ENCODE peak calls at places on chromosomes 2 and 18, in ten cellular contexts. One of them, this sample, is unnamed.

GRCh38 chr2:40369619-40370397 is 82.1 kb downstream of the SLC8A1 start:
- DNase-seq in fibroblast of mammary gland: peak; percentile 87
- DNase-seq in OCI-LY7: no peak
- DNase-seq in A549: no peak
- DNase-seq in dorsolateral prefrontal cortex: no peak
- DNase-seq in left ventricle myocardium inferior: no peak
- DNase-seq in foreskin fibroblast: peak; percentile 76
- DNase-seq in AG09309: no peak
- DNase-seq in NB4: peak; percentile 12
- DNase-seq in left lung: no peak
- DNase-seq in this sample: no peak

GRCh38 chr2:114222331-114222730 is 220.1 kb upstream of the DPP10 start:
- DNase-seq in fibroblast of mammary gland: no peak
- DNase-seq in dorsolateral prefrontal cortex: no peak
- DNase-seq in foreskin fibroblast: no peak
- DNase-seq in left ventricle myocardium inferior: no peak
- DNase-seq in OCI-LY7: no peak
- DNase-seq in A549: no peak
- DNase-seq in NB4: no peak
- DNase-seq in left lung: no peak
- DNase-seq in AG09309: no peak
- DNase-seq in this sample: no peak

GRCh38 chr2:39913648-39914456 is 134.8 kb upstream of the THUMPD2 start:
- DNase-seq in OCI-LY7: peak; percentile 85
- DNase-seq in dorsolateral prefrontal cortex: no peak
- DNase-seq in foreskin fibroblast: peak; percentile 88
- DNase-seq in left ventricle myocardium inferior: no peak
- DNase-seq in A549: peak; percentile 73
- DNase-seq in AG09309: peak; percentile 67
- DNase-seq in NB4: peak; percentile 77
- DNase-seq in fibroblast of mammary gland: peak; percentile 87
- DNase-seq in left lung: no peak
- DNase-seq in this sample: peak; percentile 15

GRCh38 chr2:217820904-217821303 is 181.9 kb downstream of the TNS1 start:
- DNase-seq in A549: no peak
- DNase-seq in AG09309: no peak
- DNase-seq in fibroblast of mammary gland: no peak
- DNase-seq in left ventricle myocardium inferior: no peak
- DNase-seq in foreskin fibroblast: no peak
- DNase-seq in NB4: no peak
- DNase-seq in OCI-LY7: no peak
- DNase-seq in dorsolateral prefrontal cortex: no peak
- DNase-seq in left lung: peak; percentile 12
- DNase-seq in this sample: no peak

GRCh38 chr2:109379507-109379906 is 234.3 kb downstream of the SEPTIN10 start:
- DNase-seq in AG09309: no peak
- DNase-seq in dorsolateral prefrontal cortex: peak; percentile 0
- DNase-seq in fibroblast of mammary gland: no peak
- DNase-seq in left lung: peak; percentile 20
- DNase-seq in A549: no peak
- DNase-seq in left ventricle myocardium inferior: no peak
- DNase-seq in foreskin fibroblast: no peak
- DNase-seq in OCI-LY7: no peak
- DNase-seq in NB4: no peak
- DNase-seq in this sample: no peak

GRCh38 chr2:224142397-224143312 is 103.6 kb upstream of the SERPINE2 start:
- DNase-seq in left lung: no peak
- DNase-seq in fibroblast of mammary gland: peak; percentile 90
- DNase-seq in A549: peak; percentile 49
- DNase-seq in foreskin fibroblast: peak; percentile 87
- DNase-seq in dorsolateral prefrontal cortex: no peak
- DNase-seq in OCI-LY7: no peak
- DNase-seq in AG09309: peak; percentile 72
- DNase-seq in left ventricle myocardium inferior: no peak
- DNase-seq in NB4: no peak
- DNase-seq in this sample: no peak

GRCh38 chr2:38454081-38454480 is 77.0 kb upstream of the ATL2 start:
- DNase-seq in left lung: no peak
- DNase-seq in foreskin fibroblast: no peak
- DNase-seq in AG09309: no peak
- DNase-seq in A549: no peak
- DNase-seq in fibroblast of mammary gland: no peak
- DNase-seq in dorsolateral prefrontal cortex: no peak
- DNase-seq in left ventricle myocardium inferior: no peak
- DNase-seq in OCI-LY7: no peak
- DNase-seq in NB4: no peak
- DNase-seq in this sample: no peak

GRCh38 chr2:230153390-230153976 is 66.3 kb downstream of the SP110 start:
- DNase-seq in fibroblast of mammary gland: no peak
- DNase-seq in foreskin fibroblast: peak; percentile 55
- DNase-seq in dorsolateral prefrontal cortex: no peak
- DNase-seq in AG09309: no peak
- DNase-seq in A549: no peak
- DNase-seq in OCI-LY7: no peak
- DNase-seq in left lung: no peak
- DNase-seq in left ventricle myocardium inferior: no peak
- DNase-seq in NB4: no peak
- DNase-seq in this sample: no peak

GRCh38 chr18:21194871-21195771 is 46.9 kb upstream of the GREB1L start:
- DNase-seq in left lung: no peak
- DNase-seq in left ventricle myocardium inferior: no peak
- DNase-seq in AG09309: peak; percentile 13
- DNase-seq in OCI-LY7: peak; percentile 57
- DNase-seq in A549: peak; percentile 29
- DNase-seq in NB4: peak; percentile 53
- DNase-seq in fibroblast of mammary gland: peak; percentile 67
- DNase-seq in dorsolateral prefrontal cortex: no peak
- DNase-seq in foreskin fibroblast: peak; percentile 54
- DNase-seq in this sample: no peak

GRCh38 chr18:9708882-9709877 is 1.1 kb downstream of the RAB31 start:
- DNase-seq in AG09309: no peak
- DNase-seq in NB4: peak; percentile 60
- DNase-seq in left lung: peak; percentile 88
- DNase-seq in A549: no peak
- DNase-seq in dorsolateral prefrontal cortex: no peak
- DNase-seq in foreskin fibroblast: peak; percentile 57
- DNase-seq in OCI-LY7: no peak
- DNase-seq in left ventricle myocardium inferior: peak; percentile 25
- DNase-seq in fibroblast of mammary gland: no peak
- DNase-seq in this sample: no peak

GRCh38 chr2:40244251-40245010 is 207.5 kb downstream of the SLC8A1 start:
- DNase-seq in AG09309: peak; percentile 40
- DNase-seq in left lung: no peak
- DNase-seq in left ventricle myocardium inferior: peak; percentile 26
- DNase-seq in OCI-LY7: peak; percentile 75
- DNase-seq in foreskin fibroblast: peak; percentile 81
- DNase-seq in NB4: peak; percentile 56
- DNase-seq in fibroblast of mammary gland: peak; percentile 73
- DNase-seq in dorsolateral prefrontal cortex: no peak
- DNase-seq in A549: peak; percentile 57
- DNase-seq in this sample: peak; percentile 41

GRCh38 chr2:102585704-102586404 is 33.5 kb upstream of the SLC9A2 start:
- DNase-seq in AG09309: no peak
- DNase-seq in NB4: no peak
- DNase-seq in left ventricle myocardium inferior: no peak
- DNase-seq in foreskin fibroblast: no peak
- DNase-seq in A549: peak; percentile 41
- DNase-seq in OCI-LY7: no peak
- DNase-seq in fibroblast of mammary gland: no peak
- DNase-seq in left lung: no peak
- DNase-seq in dorsolateral prefrontal cortex: no peak
- DNase-seq in this sample: no peak

GRCh38 chr2:174771631-174772491 is 7.6 kb upstream of the CHRNA1 start:
- DNase-seq in A549: peak; percentile 70
- DNase-seq in left lung: no peak
- DNase-seq in AG09309: peak; percentile 65
- DNase-seq in left ventricle myocardium inferior: peak; percentile 77
- DNase-seq in OCI-LY7: peak; percentile 21
- DNase-seq in foreskin fibroblast: peak; percentile 92
- DNase-seq in fibroblast of mammary gland: peak; percentile 75
- DNase-seq in NB4: peak; percentile 76
- DNase-seq in dorsolateral prefrontal cortex: peak; percentile 72
- DNase-seq in this sample: peak; percentile 55

GRCh38 chr2:216339456-216340279 is 32.6 kb downstream of the MARCHF4 start:
- DNase-seq in left ventricle myocardium inferior: peak; percentile 32
- DNase-seq in OCI-LY7: no peak
- DNase-seq in NB4: no peak
- DNase-seq in dorsolateral prefrontal cortex: no peak
- DNase-seq in fibroblast of mammary gland: peak; percentile 47
- DNase-seq in left lung: no peak
- DNase-seq in A549: peak; percentile 23
- DNase-seq in foreskin fibroblast: peak; percentile 67
- DNase-seq in AG09309: no peak
- DNase-seq in this sample: no peak

DNA sequence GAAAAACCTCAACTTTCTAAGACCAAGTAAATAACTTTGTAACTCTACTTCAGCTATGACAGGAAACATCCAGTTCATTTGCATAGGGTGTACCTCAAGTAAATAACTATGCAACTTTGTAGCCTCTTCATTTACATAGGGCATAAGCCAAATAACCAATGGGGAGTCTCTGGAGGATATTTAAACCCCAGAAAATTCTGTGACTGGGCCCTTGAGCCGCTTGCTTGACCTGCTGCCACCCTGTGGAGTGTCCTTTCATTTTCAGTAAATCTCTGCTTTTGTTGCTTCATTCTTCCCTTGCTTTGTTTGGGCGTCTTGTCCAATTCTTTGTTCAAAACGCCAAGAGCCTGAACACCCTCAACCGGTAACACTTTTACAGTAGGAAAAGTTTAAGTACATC is 1112.7 kb upstream of the NRXN1 start:
- DNase-seq in foreskin fibroblast: no peak
- DNase-seq in left ventricle myocardium inferior: no peak
- DNase-seq in fibroblast of mammary gland: peak; percentile 1
- DNase-seq in OCI-LY7: no peak
- DNase-seq in AG09309: no peak
- DNase-seq in dorsolateral prefrontal cortex: no peak
- DNase-seq in NB4: no peak
- DNase-seq in A549: no peak
- DNase-seq in left lung: no peak
- DNase-seq in this sample: no peak
- TF ChIP-seq CTCF in foreskin fibroblast: no peak
- TF ChIP-seq CTCF in left ventricle myocardium inferior: no peak
- TF ChIP-seq CTCF in fibroblast of mammary gland: no peak
- TF ChIP-seq CTCF in OCI-LY7: peak; percentile 34
- TF ChIP-seq CTCF in AG09309: no peak
- TF ChIP-seq CTCF in dorsolateral prefrontal cortex: no peak
- TF ChIP-seq CTCF in NB4: no peak
- TF ChIP-seq CTCF in A549: no peak
- TF ChIP-seq CTCF in left lung: no peak
- TF ChIP-seq CTCF in this sample: no peak

GRCh38 chr2:231397011-231397927 is 1.8 kb downstream of the B3GNT7 start:
- DNase-seq in foreskin fibroblast: no peak
- DNase-seq in left ventricle myocardium inferior: peak; percentile 1
- DNase-seq in A549: no peak
- DNase-seq in fibroblast of mammary gland: no peak
- DNase-seq in NB4: no peak
- DNase-seq in OCI-LY7: no peak
- DNase-seq in dorsolateral prefrontal cortex: no peak
- DNase-seq in AG09309: no peak
- DNase-seq in left lung: peak; percentile 53
- DNase-seq in this sample: no peak
- H3K4me3 ChIP-seq in foreskin fibroblast: no peak overlapping the region
- H3K4me3 ChIP-seq in left ventricle myocardium inferior: peak overlapping the region; percentile 68
- H3K4me3 ChIP-seq in A549: no peak overlapping the region
- H3K4me3 ChIP-seq in fibroblast of mammary gland: no peak overlapping the region
- H3K4me3 ChIP-seq in NB4: no peak overlapping the region
- H3K4me3 ChIP-seq in OCI-LY7: peak overlapping the region; percentile 79
- H3K4me3 ChIP-seq in dorsolateral prefrontal cortex: no peak overlapping the region
- H3K4me3 ChIP-seq in AG09309: no peak overlapping the region
- H3K4me3 ChIP-seq in left lung: no peak overlapping the region
- H3K4me3 ChIP-seq in this sample: no peak overlapping the region

DNA sequence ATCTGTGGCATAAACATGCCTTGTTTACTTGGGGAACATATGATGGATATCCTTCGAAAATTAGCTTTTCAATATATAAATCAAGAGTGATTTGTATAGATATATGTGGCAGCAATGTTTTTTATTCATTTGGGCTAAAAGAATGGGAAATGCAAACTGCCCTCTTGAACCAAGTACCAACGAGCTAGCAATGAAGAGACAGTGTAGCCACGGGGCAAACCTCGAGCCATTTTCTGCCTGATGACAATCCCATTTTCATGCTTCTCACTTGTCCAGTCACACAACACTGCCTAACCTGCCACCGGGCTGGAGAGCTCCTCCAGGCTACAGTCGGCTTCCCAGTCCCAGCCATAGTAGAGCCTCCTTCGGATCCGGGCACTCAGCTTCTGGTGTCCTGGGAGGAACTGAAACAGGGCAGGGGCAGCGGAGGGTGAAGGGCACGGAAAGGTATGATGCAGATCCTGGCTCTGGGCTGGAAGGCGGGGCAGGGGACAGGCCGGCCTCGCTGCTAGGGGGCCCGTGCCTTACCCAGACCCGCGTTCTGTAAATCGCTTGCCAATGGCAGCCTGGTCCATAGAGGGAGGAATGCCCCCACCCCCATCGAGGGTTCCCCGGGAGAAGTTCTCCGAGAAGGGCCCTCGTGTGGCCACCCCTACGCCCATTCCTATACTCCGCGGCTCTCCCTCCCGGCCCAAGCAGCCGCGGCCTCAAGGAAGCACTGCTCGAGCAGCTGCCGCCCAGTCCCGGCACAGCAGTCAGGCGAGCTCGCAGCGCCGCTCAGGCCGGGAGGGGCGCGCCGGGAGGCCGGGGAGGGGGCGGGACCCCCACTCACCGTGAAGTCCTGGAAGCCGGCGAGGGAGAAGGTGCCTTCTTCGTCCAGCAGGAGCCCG is 552 bp downstream of the CNPPD1 start:
- DNase-seq in AG09309: no peak
- DNase-seq in fibroblast of mammary gland: peak; percentile 22
- DNase-seq in left ventricle myocardium inferior: peak; percentile 51
- DNase-seq in A549: peak; percentile 34
- DNase-seq in foreskin fibroblast: peak; percentile 73
- DNase-seq in left lung: no peak
- DNase-seq in NB4: peak; percentile 70
- DNase-seq in dorsolateral prefrontal cortex: peak; percentile 53
- DNase-seq in OCI-LY7: peak; percentile 68
- DNase-seq in this sample: peak; percentile 50
- TF ChIP-seq CTCF in AG09309: peak; percentile 1
- TF ChIP-seq CTCF in fibroblast of mammary gland: no peak
- TF ChIP-seq CTCF in left ventricle myocardium inferior: peak; percentile 43
- TF ChIP-seq CTCF in A549: no peak
- TF ChIP-seq CTCF in foreskin fibroblast: peak; percentile 6
- TF ChIP-seq CTCF in left lung: no peak
- TF ChIP-seq CTCF in NB4: no peak
- TF ChIP-seq CTCF in dorsolateral prefrontal cortex: peak; percentile 45
- TF ChIP-seq CTCF in OCI-LY7: no peak
- TF ChIP-seq CTCF in this sample: no peak

DNA sequence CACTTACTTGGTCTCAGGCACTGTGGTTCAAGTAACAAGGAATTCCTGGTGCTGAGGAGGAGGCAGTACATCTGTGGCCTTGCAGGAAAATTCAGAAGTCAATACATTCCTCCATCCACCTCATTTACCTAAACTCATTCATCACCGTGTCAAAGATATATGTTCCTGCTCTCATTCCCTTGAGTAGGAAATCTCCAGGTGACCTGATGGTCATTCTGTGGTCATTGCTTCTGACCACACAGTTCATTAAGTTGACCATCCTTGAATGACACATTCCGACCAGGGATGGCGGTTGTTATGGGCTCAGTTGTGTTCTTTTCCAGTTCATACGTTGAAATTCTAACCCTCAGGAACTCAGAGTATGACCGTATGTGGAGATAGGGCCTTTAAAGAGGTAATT is 2.1 kb upstream of the STK17B start:
- DNase-seq in foreskin fibroblast: no peak
- DNase-seq in left lung: no peak
- DNase-seq in OCI-LY7: no peak
- DNase-seq in AG09309: no peak
- DNase-seq in A549: no peak
- DNase-seq in dorsolateral prefrontal cortex: no peak
- DNase-seq in left ventricle myocardium inferior: no peak
- DNase-seq in fibroblast of mammary gland: no peak
- DNase-seq in NB4: no peak
- DNase-seq in this sample: no peak
- H3K4me3 ChIP-seq in foreskin fibroblast: no peak overlapping the region
- H3K4me3 ChIP-seq in left lung: no peak overlapping the region
- H3K4me3 ChIP-seq in OCI-LY7: peak overlapping the region; percentile 98
- H3K4me3 ChIP-seq in AG09309: no peak overlapping the region
- H3K4me3 ChIP-seq in A549: no peak overlapping the region
- H3K4me3 ChIP-seq in dorsolateral prefrontal cortex: no peak overlapping the region
- H3K4me3 ChIP-seq in left ventricle myocardium inferior: no peak overlapping the region
- H3K4me3 ChIP-seq in fibroblast of mammary gland: no peak overlapping the region
- H3K4me3 ChIP-seq in NB4: no peak overlapping the region
- H3K4me3 ChIP-seq in this sample: no peak overlapping the region